ENCODE peak calls at places on chromosomes 16 and 17, in nine cellular contexts. One of them, this sample, is unnamed.

GRCh38 chr16:48947371-48947713 is 334.3 kb downstream of the CBLN1 start:
- DNase-seq in RCC 7860: no peak
- DNase-seq in mucosa of gallbladder: no peak
- DNase-seq in Right ventricle myocardium superior: no peak
- DNase-seq in GM18507: no peak
- DNase-seq in WTC11: no peak
- DNase-seq in GM19239: no peak
- DNase-seq in NCI-H1694 treated with DMSO at 0.1 percent for 48 hours: no peak
- DNase-seq in activated CD8-positive, alpha-beta memory T cell treated with anti-CD3 and anti-CD28 coated beads for 4 hours: no peak
- DNase-seq in this sample: no peak

GRCh38 chr16:719815-720506 is 985 bp upstream of the ANTKMT start:
- DNase-seq in RCC 7860: peak; percentile 41
- DNase-seq in mucosa of gallbladder: no peak
- DNase-seq in Right ventricle myocardium superior: no peak
- DNase-seq in GM18507: no peak
- DNase-seq in WTC11: no peak
- DNase-seq in GM19239: peak; percentile 79
- DNase-seq in NCI-H1694 treated with DMSO at 0.1 percent for 48 hours: no peak
- DNase-seq in activated CD8-positive, alpha-beta memory T cell treated with anti-CD3 and anti-CD28 coated beads for 4 hours: no peak
- DNase-seq in this sample: peak; percentile 67

GRCh38 chr16:53129281-53130192 is 74.7 kb downstream of the CHD9 start:
- DNase-seq in RCC 7860: no peak
- DNase-seq in mucosa of gallbladder: no peak
- DNase-seq in Right ventricle myocardium superior: no peak
- DNase-seq in GM18507: no peak
- DNase-seq in WTC11: peak; percentile 42
- DNase-seq in GM19239: no peak
- DNase-seq in NCI-H1694 treated with DMSO at 0.1 percent for 48 hours: no peak
- DNase-seq in activated CD8-positive, alpha-beta memory T cell treated with anti-CD3 and anti-CD28 coated beads for 4 hours: no peak
- DNase-seq in this sample: no peak

GRCh38 chr16:81522141-81522701 is 77.6 kb downstream of the CMIP start:
- DNase-seq in RCC 7860: no peak
- DNase-seq in mucosa of gallbladder: no peak
- DNase-seq in Right ventricle myocardium superior: no peak
- DNase-seq in GM18507: no peak
- DNase-seq in WTC11: peak; percentile 54
- DNase-seq in GM19239: no peak
- DNase-seq in NCI-H1694 treated with DMSO at 0.1 percent for 48 hours: no peak
- DNase-seq in activated CD8-positive, alpha-beta memory T cell treated with anti-CD3 and anti-CD28 coated beads for 4 hours: no peak
- DNase-seq in this sample: no peak

GRCh38 chr16:11585460-11586374 is 1.0 kb downstream of the LITAF start:
- DNase-seq in RCC 7860: peak; percentile 52
- DNase-seq in mucosa of gallbladder: no peak
- DNase-seq in Right ventricle myocardium superior: no peak
- DNase-seq in GM18507: no peak
- DNase-seq in WTC11: no peak
- DNase-seq in GM19239: no peak
- DNase-seq in NCI-H1694 treated with DMSO at 0.1 percent for 48 hours: no peak
- DNase-seq in activated CD8-positive, alpha-beta memory T cell treated with anti-CD3 and anti-CD28 coated beads for 4 hours: no peak
- DNase-seq in this sample: no peak

GRCh38 chr16:85923153-85924021 is 24.4 kb downstream of the IRF8 start:
- DNase-seq in RCC 7860: no peak
- DNase-seq in mucosa of gallbladder: no peak
- DNase-seq in Right ventricle myocardium superior: no peak
- DNase-seq in GM18507: no peak
- DNase-seq in WTC11: no peak
- DNase-seq in GM19239: no peak
- DNase-seq in NCI-H1694 treated with DMSO at 0.1 percent for 48 hours: no peak
- DNase-seq in activated CD8-positive, alpha-beta memory T cell treated with anti-CD3 and anti-CD28 coated beads for 4 hours: no peak
- DNase-seq in this sample: no peak

GRCh38 chr16:51636913-51637743 is 486.1 kb upstream of the SALL1 start:
- DNase-seq in RCC 7860: peak; percentile 92
- DNase-seq in mucosa of gallbladder: no peak
- DNase-seq in Right ventricle myocardium superior: no peak
- DNase-seq in GM18507: no peak
- DNase-seq in WTC11: peak; percentile 33
- DNase-seq in GM19239: no peak
- DNase-seq in NCI-H1694 treated with DMSO at 0.1 percent for 48 hours: no peak
- DNase-seq in activated CD8-positive, alpha-beta memory T cell treated with anti-CD3 and anti-CD28 coated beads for 4 hours: no peak
- DNase-seq in this sample: peak; percentile 88

GRCh38 chr17:64447526-64447925 is 1.4 kb upstream of the MILR1 start:
- DNase-seq in RCC 7860: no peak
- DNase-seq in mucosa of gallbladder: no peak
- DNase-seq in Right ventricle myocardium superior: no peak
- DNase-seq in GM18507: no peak
- DNase-seq in WTC11: no peak
- DNase-seq in GM19239: no peak
- DNase-seq in NCI-H1694 treated with DMSO at 0.1 percent for 48 hours: no peak
- DNase-seq in activated CD8-positive, alpha-beta memory T cell treated with anti-CD3 and anti-CD28 coated beads for 4 hours: no peak
- DNase-seq in this sample: no peak

GRCh38 chr16:81723098-81723723 is 55.9 kb upstream of the PLCG2 start:
- DNase-seq in RCC 7860: peak; percentile 82
- DNase-seq in mucosa of gallbladder: peak; percentile 77
- DNase-seq in Right ventricle myocardium superior: no peak
- DNase-seq in GM18507: peak; percentile 38
- DNase-seq in WTC11: no peak
- DNase-seq in GM19239: no peak
- DNase-seq in NCI-H1694 treated with DMSO at 0.1 percent for 48 hours: peak; percentile 77
- DNase-seq in activated CD8-positive, alpha-beta memory T cell treated with anti-CD3 and anti-CD28 coated beads for 4 hours: no peak
- DNase-seq in this sample: peak; percentile 71

This sample was measured in HT1080.